ENCODE peak calls at places on chromosomes 11 and 22, in seven cellular contexts. S is lung, R is pancreas, O is fibroblast of lung, P is cardiac muscle cell, W is psoas muscle, T is Panc1. H is an unnamed sample. For H3K36me3, the result is how much of the 10 kb centered on the place peaks cover.

GRCh38 chr11:9090488-9091043 is 833 bp downstream of the SCUBE2 start:
- DNase-seq in S (no peak), R (no peak), O (no peak), P (no peak), W (no peak), T (no peak), H (no peak)

GRCh38 chr11:44733877-44734276 is 7.1 kb downstream of the TSPAN18 start:
- DNase-seq in S (no peak), R (no peak), O (no peak), P (peak), W (no peak), T (no peak), H (no peak)

GRCh38 chr11:32052218-32052617 is 38.7 kb upstream of the RCN1 start:
- DNase-seq in S (peak), R (peak), O (peak), P (peak), W (peak), T (no peak), H (peak)

GRCh38 chr22:45473626-45474237 is 29.0 kb upstream of the FBLN1 start:
- DNase-seq in S (no peak), R (no peak), O (no peak), P (no peak), W (no peak), T (no peak), H (peak)

GRCh38 chr11:1236316-1237127 is 13.7 kb downstream of the MUC5B start:
- DNase-seq in S (no peak), R (no peak), O (no peak), P (no peak), W (peak), T (no peak), H (no peak)

GRCh38 chr11:1485504-1485885 is 1.1 kb downstream of the MOB2 start:
- DNase-seq in S (no peak), R (no peak), O (no peak), P (no peak), W (peak), T (no peak), H (no peak)

GRCh38 chr22:19576460-19577421 is 52.5 kb upstream of the CLDN5 start:
- DNase-seq in S (no peak), R (no peak), O (peak), P (no peak), W (no peak), T (no peak), H (no peak)

GRCh38 chr11:5046754-5047330 is 516 bp downstream of the OR52J3 start:
- DNase-seq in S (no peak), R (no peak), O (no peak), P (no peak), W (no peak), T (no peak), H (no peak)

GRCh38 chr22:47043835-47044721 is 281.6 kb downstream of the TBC1D22A start:
- DNase-seq in S (peak), R (peak), O (peak), P (no peak), W (peak), T (no peak), H (peak)

GRCh38 chr11:72579816-72580647 is 94.2 kb downstream of the PDE2A start:
- DNase-seq in S (no peak), R (no peak), O (no peak), P (no peak), W (peak), T (no peak), H (no peak)

GRCh38 chr22:47460870-47461269 is 698.4 kb downstream of the TBC1D22A start:
- DNase-seq in S (no peak), R (no peak), O (no peak), P (no peak), W (no peak), T (no peak), H (no peak)

GRCh38 chr11:86678296-86678695 is 5.9 kb upstream of the ME3 start:
- DNase-seq in S (no peak), R (no peak), O (no peak), P (no peak), W (no peak), T (no peak), H (no peak)

GRCh38 chr11:86676010-86676409 is 3.6 kb upstream of the ME3 start:
- DNase-seq in S (no peak), R (no peak), O (no peak), P (no peak), W (no peak), T (no peak), H (no peak)

GRCh38 chr11:86674965-86675364 is 2.5 kb upstream of the ME3 start:
- DNase-seq in S (no peak), R (no peak), O (no peak), P (no peak), W (no peak), T (no peak), H (no peak)

GRCh38 chr11:86678823-86679222 is 6.4 kb upstream of the ME3 start:
- DNase-seq in S (no peak), R (no peak), O (no peak), P (no peak), W (no peak), T (no peak), H (no peak)

DNA sequence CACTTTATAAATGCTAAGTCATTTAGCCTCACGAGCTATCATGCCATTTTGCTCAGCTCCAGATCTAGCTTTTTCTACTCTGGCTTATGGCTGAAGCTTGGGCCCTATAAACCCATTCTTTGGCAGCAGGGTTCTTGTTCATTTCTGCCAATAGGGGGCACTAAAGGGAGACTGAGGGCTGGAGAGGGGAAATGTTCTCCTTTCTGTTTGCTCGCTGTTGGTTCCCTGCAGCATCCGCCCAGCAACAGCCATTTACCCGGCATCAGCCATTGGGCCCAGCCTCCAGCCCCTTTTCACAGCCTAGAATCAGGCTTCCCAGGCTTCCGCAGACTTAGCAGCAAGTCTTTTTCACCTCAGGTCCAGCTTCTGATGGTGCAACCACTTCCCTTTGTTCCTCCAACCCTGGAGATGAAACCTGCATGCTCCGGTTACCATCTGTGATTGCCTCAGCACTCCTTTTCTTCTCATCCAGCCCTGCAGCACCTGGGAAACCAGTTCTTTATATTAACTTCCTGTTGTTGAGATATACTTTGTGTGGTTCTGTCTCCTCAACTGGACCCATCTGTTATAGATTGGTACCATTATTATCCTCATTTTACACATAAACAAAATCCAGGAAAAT is 4.2 kb upstream of the ME3 start:
- DNase-seq in S (no peak), R (no peak), O (no peak), P (peak), W (no peak), T (no peak), H (peak)
- TF ChIP-seq CTCF in S (no peak), R (no peak), O (peak), P (peak), W (no peak), T (peak), H (peak)

GRCh38 chr11:47398011-47398410 is 10.4 kb upstream of the SLC39A13 start:
- DNase-seq in S (no peak), R (no peak), O (no peak), P (no peak), W (peak), T (no peak), H (no peak)
- H3K4me3 ChIP-seq in S (no peak), R (no peak), O (no peak), P (no peak), W (no peak), T (no peak), H (no peak)

GRCh38 chr22:32997295-32997694 is 60.9 kb downstream of the SYN3 start:
- DNase-seq in S (no peak), R (no peak), O (no peak), P (no peak), W (no peak), T (no peak), H (no peak)
- H3K36me3 ChIP-seq in S (under half), R (under half), O (under half), P (under half), W (under half), T (under half), H (under half)

DNA sequence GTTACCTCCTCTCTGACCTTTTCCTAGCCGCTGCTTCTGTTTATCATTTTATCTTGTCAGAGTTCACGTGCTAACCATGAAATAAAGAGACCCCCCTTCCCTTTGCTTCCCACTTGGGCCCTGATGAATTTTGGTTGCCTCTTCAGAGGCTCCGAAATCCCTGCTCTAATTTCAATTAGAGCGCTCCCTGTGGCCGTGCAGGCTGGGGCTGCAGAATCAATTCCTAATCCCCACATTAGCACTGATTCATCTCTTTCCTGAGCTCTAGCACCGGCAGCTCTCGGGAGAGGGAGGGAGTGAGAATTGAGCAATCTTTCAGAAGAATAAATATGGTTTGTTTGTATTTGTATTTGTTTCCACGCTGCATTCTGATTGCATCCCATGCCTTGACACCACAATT is 76.9 kb downstream of the NTM start:
- DNase-seq in S (no peak), R (no peak), O (no peak), P (no peak), W (no peak), T (no peak), H (no peak)
- TF ChIP-seq CTCF in S (no peak), R (no peak), O (no peak), P (no peak), W (no peak), T (no peak), H (no peak)

DNA sequence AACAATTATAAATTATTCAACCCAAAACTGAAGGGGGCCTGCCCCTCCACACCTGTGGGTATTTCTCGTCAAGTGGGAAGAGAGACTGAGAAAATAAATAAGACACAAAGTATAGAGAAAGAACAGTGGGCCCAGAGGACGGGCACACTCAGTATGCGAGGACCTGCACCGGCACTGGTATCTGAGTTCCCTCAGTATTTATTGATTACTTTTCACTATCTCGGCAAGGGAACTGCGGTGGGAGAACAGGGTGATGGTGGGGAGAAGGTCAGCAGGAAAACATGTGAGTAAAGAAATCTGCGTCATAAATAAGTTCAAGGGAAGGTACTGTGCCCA is 3.2 kb downstream of the C11orf54 start:
- DNase-seq in S (no peak), R (no peak), O (no peak), P (no peak), W (no peak), T (no peak), H (no peak)
- H3K4me3 ChIP-seq in S (no peak), R (no peak), O (no peak), P (no peak), W (no peak), T (peak), H (peak)

GRCh38 chr11:68077617-68078592 is 39.1 kb downstream of the TCIRG1 start:
- DNase-seq in S (no peak), R (no peak), O (no peak), P (no peak), W (no peak), T (no peak), H (no peak)
- H3K36me3 ChIP-seq in S (under half), R (under half), O (under half), P (under half), W (under half), T (under half), H (under half)

GRCh38 chr11:42205518-42205917 is 746.1 kb upstream of the LRRC4C start:
- DNase-seq in S (no peak), R (no peak), O (no peak), P (no peak), W (no peak), T (no peak), H (peak)
- TF ChIP-seq CTCF in S (no peak), R (no peak), O (no peak), P (no peak), W (no peak), T (no peak), H (no peak)

GRCh38 chr22:29469755-29470154 is 10.3 kb upstream of the NEFH start:
- DNase-seq in S (peak), R (no peak), O (no peak), P (peak), W (no peak), T (no peak), H (no peak)
- H3K4me3 ChIP-seq in S (no peak), R (no peak), O (no peak), P (peak), W (no peak), T (peak), H (peak)

DNA sequence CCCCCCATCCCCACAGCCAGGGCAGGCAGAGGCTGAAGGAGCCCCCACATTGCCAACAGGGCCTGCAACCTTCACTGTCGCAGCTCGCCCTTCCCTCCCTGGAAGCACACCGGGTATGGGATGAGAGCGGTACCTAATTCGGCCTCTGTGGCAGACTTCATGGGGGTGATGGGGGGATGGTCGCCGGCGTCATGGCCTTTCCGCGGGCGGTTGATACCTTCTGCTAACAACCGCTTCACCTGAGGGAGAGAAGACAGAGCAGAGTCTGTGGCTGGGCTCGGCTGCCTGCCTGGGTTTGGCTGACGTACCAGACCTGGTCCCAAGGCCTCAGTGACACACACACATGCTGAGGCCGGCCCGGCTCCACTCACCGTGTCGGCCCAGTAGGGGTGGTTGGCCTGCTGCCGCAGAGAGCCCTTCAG is 11.2 kb upstream of the PPM1F start:
- DNase-seq in S (no peak), R (no peak), O (no peak), P (no peak), W (no peak), T (no peak), H (no peak)
- H3K36me3 ChIP-seq in S (half or more), R (under half), O (under half), P (half or more), W (half or more), T (under half), H (under half)